ENCODE peak calls at places on chromosomes 16 and 17, in five cellular contexts. X is KBM-7; V is GM03348; S is activated CD4-positive, alpha-beta T cell treated with anti-CD3 and anti-CD28 coated beads, Interleukin-2, amount 50 U/mL, for 1 hour; Y is transverse colon. B is an unnamed sample.

GRCh38 chr16:57355898-57356414 is 2.6 kb upstream of the CCL22 start:
- DNase-seq in X (no peak), V (no peak), S (no peak), Y (no peak), B (no peak)

GRCh38 chr17:80001376-80001775 is 34.3 kb downstream of the TBC1D16 start:
- DNase-seq in X (no peak), V (no peak), S (no peak), Y (no peak), B (no peak)

GRCh38 chr16:87144232-87144631 is 173.0 kb downstream of the C16orf95 start:
- DNase-seq in X (no peak), V (no peak), S (no peak), Y (no peak), B (no peak)

GRCh38 chr17:46851029-46851741 is at the start of gene WNT9B:
- DNase-seq in X (no peak), V (peak), S (no peak), Y (peak), B (peak)

GRCh38 chr17:17124341-17124740 is 81.8 kb downstream of the PLD6 start:
- DNase-seq in X (no peak), V (no peak), S (no peak), Y (no peak), B (no peak)

GRCh38 chr16:10577305-10578202 is 2.8 kb downstream of the EMP2 start:
- DNase-seq in X (no peak), V (peak), S (no peak), Y (peak), B (no peak)

GRCh38 chr16:54361246-54361645 is 74.7 kb upstream of the IRX3 start:
- DNase-seq in X (no peak), V (no peak), S (no peak), Y (no peak), B (no peak)

GRCh38 chr17:38897176-38897575 is 27.3 kb downstream of the LASP1 start:
- DNase-seq in X (no peak), V (no peak), S (no peak), Y (peak), B (no peak)

GRCh38 chr17:39625198-39625769 is 1.5 kb upstream of the PPP1R1B start:
- DNase-seq in X (no peak), V (no peak), S (no peak), Y (peak), B (no peak)

GRCh38 chr17:6639014-6639650 is 1.4 kb downstream of the KIAA0753 start:
- DNase-seq in X (no peak), V (no peak), S (no peak), Y (no peak), B (no peak)

GRCh38 chr17:28908640-28909098 is 5.8 kb upstream of the DHRS13 start:
- DNase-seq in X (no peak), V (peak), S (no peak), Y (peak), B (no peak)

GRCh38 chr16:17590711-17591654 is 120.2 kb upstream of the XYLT1 start:
- DNase-seq in X (peak), V (no peak), S (peak), Y (no peak), B (no peak)

B was measured in prostate gland.